ENCODE peak calls at places on chromosomes 5 and 9, in six cellular contexts. X is foreskin keratinocyte, A is keratinocyte, F is HepG2, U is fibroblast of lung, E is psoas muscle. M is an unnamed sample. For H3K27me3, the result is how much of the 10 kb centered on the place peaks cover.

GRCh38 chr5:10474521-10475075 is 32.9 kb downstream of the ROPN1L start:
- DNase-seq in X (no peak), A (no peak), F (no peak), U (peak), E (no peak), M (no peak)

GRCh38 chr5:90484540-90484939 is 9.9 kb downstream of the POLR3G start:
- DNase-seq in X (no peak), A (no peak), F (no peak), U (no peak), E (no peak), M (no peak)

GRCh38 chr5:87069974-87070608 is 197.6 kb upstream of the RASA1 start:
- DNase-seq in X (peak), A (no peak), F (no peak), U (peak), E (no peak), M (peak)

GRCh38 chr9:21634951-21635350 is 152.8 kb upstream of the IFNE start:
- DNase-seq in X (peak), A (no peak), F (no peak), U (no peak), E (no peak), M (no peak)

GRCh38 chr5:57696005-57696755 is 213.6 kb upstream of the ACTBL2 start:
- DNase-seq in X (no peak), A (no peak), F (no peak), U (no peak), E (no peak), M (no peak)

GRCh38 chr9:88738708-88739107 is 203.7 kb downstream of the NXNL2 start:
- DNase-seq in X (no peak), A (no peak), F (no peak), U (peak), E (no peak), M (no peak)

GRCh38 chr5:180803181-180804128 is 849 bp upstream of the MGAT1 start:
- DNase-seq in X (no peak), A (no peak), F (peak), U (no peak), E (peak), M (peak)

GRCh38 chr5:43038523-43038989 is 1.6 kb downstream of the ANXA2R start:
- DNase-seq in X (no peak), A (no peak), F (no peak), U (peak), E (no peak), M (no peak)

GRCh38 chr5:161765611-161766010 is 80.1 kb downstream of the GABRA6 start:
- DNase-seq in X (no peak), A (no peak), F (no peak), U (no peak), E (no peak), M (no peak)

GRCh38 chr9:34588671-34589370 is 703 bp downstream of the CNTFR start:
- DNase-seq in X (no peak), A (no peak), F (no peak), U (no peak), E (peak), M (no peak)

GRCh38 chr9:92463989-92464388 is 18.3 kb downstream of the ASPN start:
- DNase-seq in X (peak), A (no peak), F (no peak), U (peak), E (no peak), M (no peak)

GRCh38 chr5:112930082-112930344 is 8.0 kb upstream of the REEP5 start:
- DNase-seq in X (no peak), A (no peak), F (no peak), U (no peak), E (no peak), M (no peak)

GRCh38 chr5:84292788-84293653 is 91.7 kb downstream of the EDIL3 start:
- DNase-seq in X (no peak), A (no peak), F (no peak), U (no peak), E (no peak), M (no peak)

GRCh38 chr9:128323192-128323730 is 622 bp downstream of the COQ4 start:
- DNase-seq in X (no peak), A (no peak), F (no peak), U (peak), E (no peak), M (no peak)

GRCh38 chr9:27053369-27054057 is 48.0 kb upstream of the LRRC19 start:
- DNase-seq in X (no peak), A (no peak), F (no peak), U (peak), E (no peak), M (no peak)

GRCh38 chr5:109707531-109707930 is 17.8 kb downstream of the MAN2A1 start:
- DNase-seq in X (no peak), A (no peak), F (peak), U (no peak), E (no peak), M (no peak)

GRCh38 chr9:113992276-113992951 is 85.7 kb downstream of the AMBP start:
- DNase-seq in X (no peak), A (no peak), F (no peak), U (no peak), E (peak), M (no peak)

GRCh38 chr5:96565843-96566242 is 96.3 kb upstream of the CAST start:
- DNase-seq in X (peak), A (no peak), F (no peak), U (peak), E (no peak), M (no peak)

GRCh38 chr9:16106211-16106610 is 553.4 kb downstream of the CCDC171 start:
- DNase-seq in X (no peak), A (no peak), F (no peak), U (no peak), E (no peak), M (no peak)

GRCh38 chr5:177303925-177304391 is 359 bp downstream of the PRELID1 start:
- DNase-seq in X (no peak), A (no peak), F (no peak), U (peak), E (peak), M (no peak)

GRCh38 chr9:113687680-113688371 is 188.3 kb upstream of the ZNF618 start:
- DNase-seq in X (no peak), A (no peak), F (no peak), U (no peak), E (no peak), M (peak)

GRCh38 chr5:73437126-73438047 is 11.2 kb downstream of the FOXD1 start:
- DNase-seq in X (no peak), A (no peak), F (no peak), U (peak), E (peak), M (peak)
- H3K27me3 ChIP-seq in X (under half), A (under half), F (under half), U (under half), E (under half), M (half or more)

GRCh38 chr5:138528744-138529469 is 14.1 kb downstream of the ETF1 start:
- DNase-seq in X (no peak), A (no peak), F (no peak), U (no peak), E (no peak), M (no peak)

GRCh38 chr5:138529812-138530211 is 13.2 kb downstream of the ETF1 start:
- DNase-seq in X (no peak), A (no peak), F (no peak), U (no peak), E (no peak), M (no peak)

GRCh38 chr5:138528208-138528607 is 14.8 kb downstream of the ETF1 start:
- DNase-seq in X (no peak), A (no peak), F (peak), U (peak), E (no peak), M (no peak)

GRCh38 chr5:138523406-138523805 is 19.6 kb downstream of the ETF1 start:
- DNase-seq in X (no peak), A (no peak), F (no peak), U (no peak), E (no peak), M (no peak)

GRCh38 chr5:138527170-138527569 is 15.9 kb downstream of the ETF1 start:
- DNase-seq in X (no peak), A (no peak), F (no peak), U (no peak), E (no peak), M (no peak)
- TF ChIP-seq CTCF in X (peak), A (peak), F (peak), U (no peak), E (no peak), M (no peak)

GRCh38 chr9:133642708-133643361 is 6.7 kb downstream of the DBH start:
- DNase-seq in X (no peak), A (no peak), F (no peak), U (no peak), E (peak), M (no peak)
- H3K27me3 ChIP-seq in X (under half), A (under half), F (under half), U (under half), E (under half), M (under half)

DNA sequence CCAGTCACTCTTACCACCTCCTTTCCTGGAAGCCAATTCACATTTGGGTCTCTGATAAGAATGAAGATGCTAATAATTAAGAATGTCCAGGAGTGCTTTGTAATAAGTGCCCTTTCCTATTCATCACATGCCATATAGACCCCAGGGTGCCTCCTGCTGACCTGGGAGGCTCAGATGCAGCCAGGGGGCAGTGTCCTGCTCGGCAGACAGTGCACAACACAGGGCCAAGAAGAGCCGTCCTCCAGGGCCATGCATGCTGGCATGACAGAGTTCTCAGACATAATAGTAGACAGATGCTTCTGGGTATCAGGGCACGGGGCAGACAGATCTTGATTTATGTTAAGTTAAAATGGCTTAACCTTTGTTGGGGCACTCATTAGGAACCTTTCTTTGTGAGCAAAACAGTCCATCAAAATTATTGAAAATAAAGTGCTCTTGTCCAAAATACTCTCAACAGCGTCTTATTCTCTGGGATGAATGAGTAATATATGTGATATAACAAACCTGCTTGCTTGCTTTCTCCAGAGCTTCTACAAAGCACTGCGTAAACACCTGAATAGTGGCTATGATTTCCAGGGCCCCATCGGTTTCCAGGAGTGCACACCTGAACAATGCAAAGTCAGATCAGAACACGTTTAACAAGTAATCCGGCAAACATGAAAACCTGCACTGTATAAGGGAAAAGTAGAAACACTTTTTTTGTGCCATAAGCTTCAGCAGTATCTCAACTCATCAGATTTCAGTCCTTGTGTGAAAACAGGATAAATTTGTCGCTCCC is 192.7 kb downstream of the FANCC start:
- DNase-seq in X (peak), A (no peak), F (no peak), U (no peak), E (no peak), M (peak)
- TF ChIP-seq CTCF in X (peak), A (peak), F (peak), U (peak), E (peak), M (peak)

DNA sequence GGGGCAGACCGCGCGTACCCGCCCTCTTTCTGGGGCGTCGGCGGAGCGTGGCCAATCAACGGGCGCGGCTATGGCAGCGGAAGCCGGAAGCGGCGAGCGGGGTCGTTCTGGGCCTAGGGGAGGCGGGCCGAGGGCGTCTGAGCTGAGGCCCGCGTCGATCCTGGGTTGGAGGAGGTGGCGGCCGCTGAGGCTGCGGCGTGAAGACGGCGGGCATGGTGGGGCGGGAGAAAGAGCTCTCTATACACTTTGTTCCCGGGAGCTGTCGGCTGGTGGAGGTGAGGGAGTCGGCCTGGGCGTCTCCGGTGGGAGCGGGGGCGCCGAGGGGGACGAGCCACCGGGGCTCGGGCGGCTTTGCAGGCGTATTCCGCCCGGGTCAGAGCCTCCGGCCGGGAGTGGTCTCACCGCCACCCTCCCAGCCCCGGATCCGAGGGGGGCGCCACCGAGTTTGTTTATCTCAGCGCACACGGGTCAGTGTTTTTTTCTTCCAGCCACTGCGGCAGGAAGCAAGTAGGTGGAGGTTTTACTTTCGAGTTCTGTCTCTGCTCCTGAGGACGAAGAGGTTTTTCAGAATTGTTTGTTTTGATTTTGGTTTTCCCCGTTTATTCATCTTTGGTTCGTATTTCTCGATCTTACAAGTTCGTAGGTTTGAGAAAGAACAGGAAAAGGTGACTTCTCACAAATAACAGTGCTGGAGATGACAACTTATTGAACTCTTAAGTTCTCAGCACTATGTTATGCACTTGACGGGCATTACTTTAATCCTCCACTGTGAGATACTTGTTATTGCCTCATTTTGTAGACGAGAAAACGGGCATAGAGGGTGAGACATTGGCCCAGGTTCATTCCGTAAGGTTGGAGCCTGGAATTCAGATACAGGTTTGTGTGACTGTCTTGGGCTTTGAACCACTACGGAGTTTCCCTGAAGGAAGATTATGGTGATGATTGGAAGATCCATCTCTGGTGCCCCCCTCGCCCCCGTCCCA is at the start of gene MAT2B:
- DNase-seq in X (peak), A (peak), F (peak), U (peak), E (peak), M (peak)
- H3K27me3 ChIP-seq in X (under half), A (under half), F (under half), U (under half), E (under half), M (under half)

DNA sequence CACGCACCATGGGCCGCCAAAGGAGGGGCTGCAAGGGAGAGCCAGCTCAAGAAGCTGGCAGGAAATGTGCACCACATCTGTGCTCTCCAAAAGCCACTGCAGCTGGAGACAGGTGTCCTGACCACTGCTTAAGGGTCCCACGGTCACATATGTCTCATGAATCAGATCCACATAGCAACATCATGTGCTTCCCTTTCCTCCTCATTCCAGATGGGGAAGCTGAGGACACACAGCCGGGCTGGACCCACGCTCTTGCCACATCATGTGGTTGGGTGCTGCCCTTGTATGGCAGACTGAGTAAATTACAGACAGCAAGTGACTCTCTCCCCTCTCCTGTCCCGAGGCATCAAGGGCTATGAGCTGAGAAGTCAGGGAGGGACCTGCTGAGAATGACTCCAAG is 58.3 kb downstream of the NSUN2 start:
- DNase-seq in X (no peak), A (no peak), F (no peak), U (no peak), E (peak), M (no peak)
- TF ChIP-seq CTCF in X (no peak), A (peak), F (peak), U (no peak), E (peak), M (no peak)

GRCh38 chr5:107195996-107196395 is 474.7 kb downstream of the EFNA5 start:
- DNase-seq in X (no peak), A (no peak), F (no peak), U (no peak), E (no peak), M (no peak)
- H3K27me3 ChIP-seq in X (under half), A (under half), F (under half), U (under half), E (under half), M (under half)

GRCh38 chr9:76394023-76394895 is at the start of gene RFK:
- DNase-seq in X (peak), A (no peak), F (peak), U (peak), E (peak), M (peak)

GRCh38 chr9:76396597-76396996 is 2.4 kb upstream of the RFK start:
- DNase-seq in X (no peak), A (no peak), F (no peak), U (no peak), E (no peak), M (no peak)

GRCh38 chr9:76396144-76396543 is 1.9 kb upstream of the RFK start:
- DNase-seq in X (no peak), A (no peak), F (no peak), U (no peak), E (no peak), M (no peak)

GRCh38 chr9:76395381-76395780 is 1.2 kb upstream of the RFK start:
- DNase-seq in X (no peak), A (no peak), F (no peak), U (no peak), E (no peak), M (no peak)

GRCh38 chr9:76394896-76395244 is 644 bp upstream of the RFK start:
- DNase-seq in X (no peak), A (no peak), F (peak), U (no peak), E (peak), M (peak)
- TF ChIP-seq CTCF in X (no peak), A (no peak), F (no peak), U (no peak), E (no peak), M (no peak)

GRCh38 chr9:130263601-130264413 is 1.8 kb upstream of the HMCN2 start:
- DNase-seq in X (no peak), A (no peak), F (no peak), U (peak), E (peak), M (peak)

GRCh38 chr9:130260816-130261765 is 4.5 kb upstream of the HMCN2 start:
- DNase-seq in X (no peak), A (no peak), F (no peak), U (no peak), E (no peak), M (peak)

GRCh38 chr9:130264414-130265350 is 878 bp upstream of the HMCN2 start:
- DNase-seq in X (no peak), A (no peak), F (no peak), U (no peak), E (no peak), M (peak)

GRCh38 chr9:130262771-130263170 is 2.8 kb upstream of the HMCN2 start:
- DNase-seq in X (no peak), A (no peak), F (no peak), U (no peak), E (no peak), M (peak)

DNA sequence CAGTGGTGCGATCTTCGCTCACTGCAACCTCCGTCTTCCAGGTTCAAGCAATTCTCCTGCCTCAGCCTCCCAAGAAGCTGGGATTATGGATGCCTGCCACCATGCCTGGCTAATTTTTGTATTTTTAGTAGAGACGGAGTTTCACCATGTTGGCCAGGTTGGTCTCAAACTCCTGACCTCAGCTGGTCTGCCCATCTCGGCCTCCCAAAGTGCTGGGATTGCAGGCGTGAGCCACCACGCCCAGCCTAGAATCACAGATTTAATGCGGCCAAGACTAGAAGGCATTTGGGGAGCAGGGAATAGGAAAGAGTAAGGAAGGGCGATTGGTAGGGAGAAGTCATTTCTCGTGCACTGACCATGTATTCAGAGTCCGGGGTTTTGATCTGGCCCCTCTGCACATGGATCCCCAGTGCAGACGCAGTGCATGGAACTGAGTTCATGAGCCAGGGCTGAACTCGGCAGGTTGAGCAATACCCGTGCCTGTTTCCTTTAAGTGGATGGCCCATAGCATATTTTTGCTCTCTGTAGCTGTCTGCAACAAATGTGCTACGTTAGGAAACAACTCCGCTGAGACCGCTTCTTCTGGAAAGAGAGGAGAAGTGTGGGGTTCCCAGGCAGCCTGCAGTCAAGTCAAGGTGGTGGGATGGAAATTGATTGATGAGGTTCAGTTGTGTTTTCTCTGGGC is 3.4 kb upstream of the HMCN2 start:
- DNase-seq in X (no peak), A (no peak), F (no peak), U (no peak), E (no peak), M (peak)
- H3K27me3 ChIP-seq in X (half or more), A (half or more), F (under half), U (half or more), E (under half), M (under half)

DNA sequence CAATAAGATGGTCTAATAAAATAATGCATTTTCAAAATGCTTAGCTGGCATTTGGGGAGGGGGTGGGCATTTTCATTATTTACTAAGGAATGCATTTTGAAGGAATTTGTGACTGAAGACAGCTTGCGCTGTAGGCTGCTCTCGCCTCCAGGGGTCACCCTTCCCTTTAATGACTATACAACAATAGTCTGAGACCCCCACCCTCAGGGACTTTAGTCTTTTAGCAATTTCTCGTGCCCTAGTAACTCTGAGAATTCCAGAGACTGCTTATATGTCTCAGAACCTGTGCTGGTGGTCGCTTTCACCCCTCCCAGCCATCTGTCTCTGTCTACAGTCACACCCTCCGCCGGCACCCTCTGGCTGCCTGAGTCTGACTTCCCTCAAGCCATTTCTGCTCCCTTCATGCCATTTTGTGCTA is 671.5 kb downstream of the NR2F1-AS1 start:
- DNase-seq in X (no peak), A (no peak), F (peak), U (peak), E (no peak), M (peak)
- TF ChIP-seq CTCF in X (peak), A (peak), F (peak), U (peak), E (peak), M (peak)